ENCODE peak calls at places on chromosomes 16 and 17, in eight cellular contexts. K, C, B, L, S, A, Z and J are unnamed samples.

GRCh38 chr16:47711809-47712208 is 250.7 kb downstream of the PHKB start:
- DNase-seq in K (no peak), C (no peak), B (no peak), L (no peak), S (no peak), A (no peak), Z (no peak), J (no peak)

GRCh38 chr17:7139400-7139799 is 24.8 kb upstream of the ASGR2 start:
- DNase-seq in K (no peak), C (no peak), B (no peak), L (no peak), S (no peak), A (no peak), Z (no peak), J (no peak)

GRCh38 chr16:89374393-89374948 is 115.9 kb downstream of the ANKRD11 start:
- DNase-seq in K (no peak), C (no peak), B (peak; percentile 38), L (no peak), S (no peak), A (no peak), Z (peak; percentile 55), J (peak; percentile 46)

GRCh38 chr16:49780436-49780835 is 75.5 kb downstream of the ZNF423 start:
- DNase-seq in K (no peak), C (no peak), B (no peak), L (no peak), S (no peak), A (no peak), Z (no peak), J (no peak)

GRCh38 chr17:20908373-20909273 is 134.2 kb downstream of the USP22 start:
- DNase-seq in K (peak; percentile 87), C (peak; percentile 34), B (peak; percentile 72), L (peak; percentile 86), S (peak; percentile 87), A (peak; percentile 94), Z (peak; percentile 53), J (peak; percentile 87)

GRCh38 chr17:78929908-78930775 is 5.0 kb upstream of the TIMP2 start:
- DNase-seq in K (no peak), C (no peak), B (no peak), L (no peak), S (no peak), A (no peak), Z (no peak), J (no peak)

GRCh38 chr16:50680907-50681885 is at the start of gene SNX20:
- DNase-seq in K (no peak), C (no peak), B (no peak), L (peak; percentile 54), S (no peak), A (no peak), Z (no peak), J (no peak)

GRCh38 chr17:79799538-79800324 is 2.9 kb upstream of the CBX8 start:
- DNase-seq in K (peak; percentile 42), C (no peak), B (no peak), L (no peak), S (no peak), A (no peak), Z (no peak), J (no peak)

GRCh38 chr16:28526201-28527099 is 12.3 kb downstream of the NUPR1 start:
- DNase-seq in K (no peak), C (no peak), B (no peak), L (no peak), S (no peak), A (peak; percentile 76), Z (no peak), J (no peak)

GRCh38 chr16:8374586-8374985 is 215.7 kb downstream of the TMEM114 start:
- DNase-seq in K (peak; percentile 2), C (no peak), B (no peak), L (no peak), S (no peak), A (no peak), Z (no peak), J (no peak)

GRCh38 chr17:46984341-46984740 is 5.3 kb upstream of the RPRML start:
- DNase-seq in K (no peak), C (no peak), B (no peak), L (no peak), S (no peak), A (peak; percentile 20), Z (no peak), J (no peak)

GRCh38 chr16:890716-891352 is 80.0 kb downstream of the LMF1 start:
- DNase-seq in K (no peak), C (no peak), B (no peak), L (no peak), S (no peak), A (no peak), Z (no peak), J (no peak)

GRCh38 chr17:79838541-79839274 is 532 bp downstream of the CBX4 start:
- DNase-seq in K (peak; percentile 78), C (no peak), B (peak; percentile 61), L (no peak), S (no peak), A (peak; percentile 65), Z (peak; percentile 52), J (peak; percentile 33)

GRCh38 chr17:67386965-67387551 is 10.0 kb downstream of the PITPNC1 start:
- DNase-seq in K (peak; percentile 61), C (peak; percentile 64), B (peak; percentile 20), L (no peak), S (no peak), A (no peak), Z (peak; percentile 55), J (no peak)

GRCh38 chr17:58119491-58119890 is 28.7 kb upstream of the OR4D1 start:
- DNase-seq in K (no peak), C (no peak), B (no peak), L (no peak), S (no peak), A (no peak), Z (no peak), J (no peak)

GRCh38 chr17:51097708-51098446 is 22.8 kb downstream of the SPAG9 start:
- DNase-seq in K (no peak), C (no peak), B (no peak), L (no peak), S (no peak), A (peak; percentile 48), Z (no peak), J (no peak)

GRCh38 chr16:14525596-14525995 is 104.5 kb downstream of the PARN start:
- DNase-seq in K (no peak), C (no peak), B (no peak), L (no peak), S (no peak), A (no peak), Z (no peak), J (no peak)

GRCh38 chr16:14525021-14525420 is 105.0 kb downstream of the PARN start:
- DNase-seq in K (no peak), C (no peak), B (no peak), L (no peak), S (no peak), A (no peak), Z (no peak), J (no peak)

GRCh38 chr16:14523632-14524031 is 106.4 kb downstream of the PARN start:
- DNase-seq in K (no peak), C (no peak), B (no peak), L (no peak), S (no peak), A (no peak), Z (no peak), J (no peak)

GRCh38 chr16:14522617-14523135 is 107.4 kb downstream of the PARN start:
- DNase-seq in K (no peak), C (no peak), B (no peak), L (no peak), S (no peak), A (no peak), Z (no peak), J (no peak)

DNA sequence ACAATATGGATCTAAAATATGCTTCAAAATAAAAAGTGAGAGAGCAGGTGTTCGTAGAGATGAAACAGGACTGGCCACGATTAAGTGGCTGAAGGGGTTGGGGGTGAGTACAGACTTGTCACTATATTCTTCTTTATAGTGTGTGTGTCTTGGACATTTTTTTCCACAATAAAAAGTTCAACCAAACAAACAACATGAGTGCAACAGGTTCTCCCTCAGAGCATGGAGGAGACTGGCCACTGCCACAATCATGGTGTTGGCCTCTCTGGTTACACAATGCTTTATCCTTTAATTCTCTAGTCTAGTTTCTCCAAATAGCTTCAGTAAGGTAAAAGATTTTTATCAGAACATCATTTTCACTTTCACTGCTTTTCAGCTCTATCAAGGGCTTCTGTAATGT is 109.3 kb downstream of the PARN start:
- DNase-seq in K (no peak), C (no peak), B (no peak), L (no peak), S (no peak), A (no peak), Z (no peak), J (no peak)
- H3K27ac ChIP-seq in K (no peak overlapping the region), C (no peak overlapping the region), B (no peak overlapping the region), L (no peak overlapping the region), S (no peak overlapping the region), A (no peak overlapping the region), Z (no peak overlapping the region), J (no peak overlapping the region)

DNA sequence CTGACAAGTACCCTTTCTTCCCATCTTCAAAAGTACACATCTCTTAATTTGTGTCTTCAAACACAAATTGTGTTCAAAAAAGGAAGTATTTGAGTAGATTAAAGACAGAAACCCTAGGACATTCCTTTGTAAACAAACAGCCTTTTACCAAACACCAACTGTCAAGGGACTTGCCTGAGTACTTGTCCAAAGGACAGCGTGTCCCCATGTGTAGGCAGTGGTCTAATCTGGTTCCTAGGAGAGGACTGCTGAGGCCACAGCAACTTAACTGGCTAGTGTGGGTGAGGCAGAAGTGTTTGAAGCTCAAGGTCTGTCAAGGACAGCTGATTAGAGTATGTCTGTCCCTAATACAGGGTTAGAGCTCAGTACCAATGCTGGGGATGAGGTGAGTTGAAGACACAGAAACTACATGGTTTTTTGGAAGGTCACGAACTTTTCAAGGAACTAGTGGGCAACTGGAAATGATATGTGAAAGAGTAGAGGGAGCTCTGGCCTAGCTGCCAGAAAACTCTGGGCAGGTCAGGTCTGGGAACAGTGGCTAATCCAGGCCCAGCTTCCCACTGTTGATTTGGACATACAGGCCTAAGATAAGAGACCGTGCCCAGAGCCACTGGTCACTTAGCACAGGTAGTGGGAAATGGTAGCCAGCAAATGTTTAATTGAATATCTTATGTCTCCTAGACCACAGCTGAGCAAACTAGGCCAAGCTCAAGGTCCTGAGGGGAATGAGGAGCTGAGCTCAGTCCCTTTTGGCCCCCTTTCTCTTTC is 10.1 kb downstream of the HMOX2 start:
- DNase-seq in K (no peak), C (no peak), B (no peak), L (no peak), S (no peak), A (peak; percentile 25), Z (no peak), J (no peak)
- H3K27ac ChIP-seq in K (no peak overlapping the region), C (no peak overlapping the region), B (no peak overlapping the region), L (no peak overlapping the region), S (peak overlapping the region; percentile 60), A (peak overlapping the region; percentile 27), Z (no peak overlapping the region), J (peak overlapping the region; percentile 58)

GRCh38 chr17:75509528-75510258 is 5.6 kb downstream of the CASKIN2 start:
- DNase-seq in K (no peak), C (no peak), B (no peak), L (no peak), S (no peak), A (no peak), Z (no peak), J (no peak)
- H3K27ac ChIP-seq in K (no peak overlapping the region), C (no peak overlapping the region), B (no peak overlapping the region), L (peak overlapping the region; percentile 93), S (peak overlapping the region; percentile 86), A (no peak overlapping the region), Z (no peak overlapping the region), J (peak overlapping the region; percentile 98)

DNA sequence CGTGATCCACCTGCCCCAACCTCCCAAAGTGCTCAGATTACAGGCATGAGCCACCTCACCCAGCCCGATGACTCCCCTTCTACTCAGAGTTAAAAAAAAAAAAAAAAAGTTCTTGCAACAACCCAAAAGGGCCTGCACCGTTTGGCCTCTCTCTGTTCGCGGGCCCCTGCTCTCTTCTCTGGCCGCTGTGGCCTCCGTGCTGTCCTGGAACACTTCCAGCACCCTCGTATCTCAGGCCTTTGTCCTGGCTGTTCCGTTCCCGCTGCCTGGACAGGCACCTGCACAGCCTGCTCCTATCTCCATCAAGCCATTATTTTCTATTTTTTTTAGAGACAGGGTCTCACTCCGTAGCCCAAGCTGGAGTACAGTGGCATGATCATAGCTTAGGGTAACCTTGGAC is 10.8 kb downstream of the MYO1C start:
- DNase-seq in K (peak; percentile 28), C (no peak), B (no peak), L (no peak), S (no peak), A (no peak), Z (no peak), J (no peak)
- H3K27ac ChIP-seq in K (no peak overlapping the region), C (no peak overlapping the region), B (no peak overlapping the region), L (peak overlapping the region; percentile 33), S (peak overlapping the region; percentile 28), A (no peak overlapping the region), Z (no peak overlapping the region), J (no peak overlapping the region)